ENCODE peak calls at places on chromosomes 16 and 17, in ten cellular contexts. C is tibial nerve; F is fibroblast of lung; V is tibial artery; Y is PC-3; R is CD8-positive, alpha-beta memory T cell; Q is thyroid gland; M is A549; J is AG04450; E is MM.1S. B is an unnamed sample.
A peak's percentile ranks its signal among the peaks of the same experiment; 100 is the strongest.

GRCh38 chr17:82177761-82178498 is 34.7 kb downstream of the CCDC57 start:
- DNase-seq in F (no peak), C (no peak), E (no peak), V (no peak), Q (peak; percentile 68), Y (no peak), R (no peak), J (no peak), M (no peak), B (no peak)

GRCh38 chr16:84207869-84208268 is 16.9 kb downstream of the ADAD2 start:
- DNase-seq in J (no peak), C (no peak), V (no peak), F (no peak), Y (no peak), R (no peak), Q (no peak), E (no peak), M (no peak), B (no peak)

GRCh38 chr17:36939059-36939943 is 2.0 kb downstream of the LHX1 start:
- DNase-seq in C (no peak), V (no peak), E (no peak), Y (no peak), Q (no peak), F (no peak), J (no peak), M (no peak), R (no peak), B (peak; percentile 34)

GRCh38 chr17:64993867-64994266 is 62.7 kb downstream of the GNA13 start:
- DNase-seq in J (no peak), C (no peak), Q (no peak), V (no peak), E (no peak), F (no peak), M (no peak), R (no peak), Y (no peak), B (no peak)

GRCh38 chr16:72493681-72494415 is 321.9 kb upstream of the PMFBP1 start:
- DNase-seq in E (no peak), V (no peak), R (no peak), M (no peak), Y (peak; percentile 70), Q (no peak), J (peak; percentile 2), C (no peak), F (peak; percentile 83), B (no peak)

GRCh38 chr17:29518359-29518758 is 48.5 kb downstream of the ABHD15 start:
- DNase-seq in R (no peak), V (no peak), F (no peak), M (no peak), Q (no peak), C (no peak), E (no peak), J (no peak), Y (no peak), B (no peak)

GRCh38 chr17:65794572-65794971 is 233.1 kb upstream of the AXIN2 start:
- DNase-seq in E (peak; percentile 37), J (no peak), Y (peak; percentile 82), M (peak; percentile 49), R (no peak), F (no peak), C (no peak), V (no peak), Q (peak; percentile 19), B (no peak)

GRCh38 chr16:89288577-89288844 is 71.0 kb downstream of the ZNF778 start:
- DNase-seq in Q (no peak), C (no peak), V (no peak), F (no peak), E (no peak), R (no peak), Y (no peak), J (no peak), M (no peak), B (no peak)

GRCh38 chr16:73063284-73063733 is 15.4 kb upstream of the ZFHX3 start:
- DNase-seq in Y (no peak), J (no peak), C (no peak), R (no peak), Q (no peak), E (no peak), V (no peak), F (peak; percentile 1), M (no peak), B (no peak)

GRCh38 chr16:19710991-19711545 is 7.0 kb downstream of the KNOP1 start:
- DNase-seq in J (no peak), C (no peak), F (no peak), R (no peak), Y (no peak), Q (no peak), M (no peak), E (no peak), V (no peak), B (no peak)

GRCh38 chr17:15947331-15947730 is 2.4 kb downstream of the ADORA2B start:
- DNase-seq in Q (no peak), R (no peak), J (no peak), F (peak; percentile 68), C (no peak), M (no peak), V (no peak), Y (peak; percentile 77), E (no peak), B (peak; percentile 78)

GRCh38 chr17:74780443-74781238 is 4.5 kb upstream of the NAT9 start:
- DNase-seq in C (no peak), Y (peak; percentile 57), F (no peak), M (peak; percentile 88), J (no peak), Q (no peak), V (no peak), R (peak; percentile 63), E (peak; percentile 70), B (no peak)

GRCh38 chr16:48335961-48336360 is 49.3 kb downstream of the SIAH1 start:
- DNase-seq in R (no peak), Y (no peak), Q (no peak), F (peak; percentile 82), E (no peak), J (peak; percentile 81), V (no peak), M (no peak), C (no peak), B (no peak)

GRCh38 chr17:81147701-81148100 is 17.6 kb upstream of the PVALEF start:
- DNase-seq in M (no peak), C (no peak), Q (no peak), Y (no peak), F (no peak), V (no peak), J (no peak), E (no peak), R (no peak), B (no peak)

GRCh38 chr16:47986031-47986430 is 169.8 kb downstream of the ABCC12 start:
- DNase-seq in C (no peak), J (no peak), R (no peak), Y (no peak), M (no peak), F (no peak), Q (no peak), V (no peak), E (no peak), B (no peak)

GRCh38 chr16:79076039-79076767 is 524.3 kb downstream of the MAF start:
- DNase-seq in E (no peak), C (no peak), M (no peak), F (no peak), Q (no peak), V (no peak), R (no peak), J (no peak), Y (no peak), B (no peak)

GRCh38 chr17:76419576-76420245 is 33.2 kb downstream of the UBE2O start:
- DNase-seq in E (peak; percentile 72), V (no peak), R (no peak), J (no peak), F (no peak), M (no peak), Q (peak; percentile 54), C (no peak), Y (no peak), B (no peak)

DNA sequence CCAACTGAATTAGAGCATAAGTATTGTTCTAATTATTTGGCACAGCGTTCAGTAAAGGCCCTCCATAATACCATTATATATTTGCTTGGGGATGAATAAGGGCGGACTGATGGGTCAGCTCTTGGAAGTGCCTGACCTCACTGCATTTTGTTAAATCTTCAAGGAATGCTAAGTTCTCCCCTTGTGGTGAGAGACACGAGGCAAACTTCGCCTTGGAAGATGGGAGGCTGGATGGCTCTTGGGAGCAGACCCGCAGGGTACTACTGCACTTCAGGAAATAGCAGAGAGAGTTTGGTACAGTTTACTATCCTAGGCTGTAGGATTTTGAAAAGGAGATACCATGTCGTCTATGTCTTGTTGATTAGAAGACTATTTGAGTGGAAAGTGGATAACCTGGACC is 87.0 kb upstream of the RPRML start:
- DNase-seq in F (no peak), Y (no peak), E (no peak), R (no peak), Q (no peak), J (no peak), V (no peak), M (peak; percentile 28), C (no peak), B (no peak)
- H3K4me3 ChIP-seq in F (no peak overlapping the region), Y (no peak overlapping the region), E (no peak overlapping the region), R (no peak overlapping the region), Q (no peak overlapping the region), J (no peak overlapping the region), V (no peak overlapping the region), M (peak overlapping the region; percentile 57), C (peak overlapping the region; percentile 84), B (no peak overlapping the region)

GRCh38 chr16:35188288-35189155 is 1729.1 kb downstream of the TP53TG3F start:
- DNase-seq in E (no peak), R (no peak), Q (no peak), J (no peak), F (no peak), V (no peak), C (no peak), M (no peak), Y (no peak), B (no peak)
- H3K9me3 ChIP-seq in E (no peaks in the 10 kb centered on the region), R (no peaks in the 10 kb centered on the region), Q (no peaks in the 10 kb centered on the region), J (peaks cover 55% of the 10 kb centered on the region), F (no peaks in the 10 kb centered on the region), V (no peaks in the 10 kb centered on the region), C (peaks cover 28% of the 10 kb centered on the region), M (no peaks in the 10 kb centered on the region), Y (no peaks in the 10 kb centered on the region), B (no peaks in the 10 kb centered on the region)

DNA sequence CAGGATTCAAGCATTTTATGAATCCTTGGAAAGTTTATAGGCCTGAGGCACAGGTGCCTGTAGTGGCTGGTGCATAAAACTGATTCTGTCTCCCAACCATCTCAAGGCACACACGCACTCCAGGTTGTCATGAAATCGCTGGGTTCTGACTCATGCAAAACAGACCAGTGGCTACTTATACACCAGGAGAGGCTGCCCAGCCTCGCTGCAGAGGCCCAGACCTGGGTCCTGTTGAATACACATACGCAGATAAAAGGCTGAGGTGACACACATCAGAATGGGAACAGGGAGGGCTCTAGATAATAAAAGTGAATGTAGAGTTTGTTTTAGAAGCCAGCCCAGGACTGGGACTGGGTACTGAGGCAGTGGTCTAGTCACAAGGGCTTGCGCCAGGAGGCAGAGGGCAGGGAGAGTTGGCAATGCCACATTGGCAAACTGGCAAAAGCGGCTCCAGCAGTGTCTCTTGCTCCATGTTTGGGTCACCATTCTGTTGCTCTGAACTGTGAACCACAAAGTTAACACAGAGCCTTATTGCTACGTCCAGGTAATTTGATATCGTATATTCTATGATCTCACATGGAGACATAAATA is 13.6 kb downstream of the OR1D5 start:
- DNase-seq in R (no peak), E (no peak), J (no peak), C (no peak), Y (peak; percentile 16), Q (no peak), V (no peak), F (peak; percentile 44), M (no peak), B (no peak)
- H3K4me3 ChIP-seq in R (no peak overlapping the region), E (peak overlapping the region; percentile 75), J (no peak overlapping the region), C (peak overlapping the region; percentile 62), Y (peak overlapping the region; percentile 79), Q (no peak overlapping the region), V (peak overlapping the region; percentile 55), F (no peak overlapping the region), M (peak overlapping the region; percentile 58), B (peak overlapping the region; percentile 50)

GRCh38 chr17:22461460-22462145 is 769.3 kb downstream of the KCNJ18 start:
- DNase-seq in R (no peak), J (no peak), C (no peak), Y (no peak), V (no peak), F (no peak), M (no peak), Q (no peak), E (no peak), B (no peak)
- H3K9me3 ChIP-seq in R (no peaks in the 10 kb centered on the region), J (peaks cover 39% of the 10 kb centered on the region), C (peaks cover 24% of the 10 kb centered on the region), Y (peaks cover 3% of the 10 kb centered on the region), V (no peaks in the 10 kb centered on the region), F (no peaks in the 10 kb centered on the region), M (no peaks in the 10 kb centered on the region), Q (no peaks in the 10 kb centered on the region), E (no peaks in the 10 kb centered on the region), B (no peaks in the 10 kb centered on the region)

B was measured in RWPE2.